ENCODE peak calls at places on chromosomes 13 and 19, in seven cellular contexts. One of them, this sample, is unnamed.

GRCh38 chr13:34044041-34044440 is 226.1 kb downstream of the RFC3 start:
- DNase-seq in HL-60: no peak
- DNase-seq in HCT116: no peak
- DNase-seq in SK-N-SH: no peak
- DNase-seq in GM23338: no peak
- DNase-seq in K562: no peak
- DNase-seq in HepG2: no peak
- DNase-seq in this sample: no peak

GRCh38 chr13:29991343-29991742 is 140.9 kb upstream of the UBL3 start:
- DNase-seq in HL-60: no peak
- DNase-seq in HCT116: no peak
- DNase-seq in SK-N-SH: no peak
- DNase-seq in GM23338: no peak
- DNase-seq in K562: no peak
- DNase-seq in HepG2: no peak
- DNase-seq in this sample: no peak

GRCh38 chr13:66886248-66886647 is 343.9 kb downstream of the PCDH9 start:
- DNase-seq in HL-60: no peak
- DNase-seq in HCT116: no peak
- DNase-seq in SK-N-SH: no peak
- DNase-seq in GM23338: peak; percentile 3
- DNase-seq in K562: no peak
- DNase-seq in HepG2: no peak
- DNase-seq in this sample: no peak

GRCh38 chr13:108190897-108191296 is 24.4 kb downstream of the LIG4 start:
- DNase-seq in HL-60: no peak
- DNase-seq in HCT116: no peak
- DNase-seq in SK-N-SH: no peak
- DNase-seq in GM23338: no peak
- DNase-seq in K562: no peak
- DNase-seq in HepG2: no peak
- DNase-seq in this sample: no peak

GRCh38 chr13:20492641-20493040 is 33.0 kb downstream of the CRYL1 start:
- DNase-seq in HL-60: peak; percentile 20
- DNase-seq in HCT116: peak; percentile 27
- DNase-seq in SK-N-SH: no peak
- DNase-seq in GM23338: peak; percentile 62
- DNase-seq in K562: peak; percentile 35
- DNase-seq in HepG2: peak; percentile 46
- DNase-seq in this sample: no peak

GRCh38 chr19:1057185-1057857 is 9.6 kb upstream of the ARHGAP45 start:
- DNase-seq in HL-60: peak; percentile 46
- DNase-seq in HCT116: no peak
- DNase-seq in SK-N-SH: no peak
- DNase-seq in GM23338: peak; percentile 83
- DNase-seq in K562: no peak
- DNase-seq in HepG2: no peak
- DNase-seq in this sample: no peak

GRCh38 chr13:23608704-23609413 is 38.6 kb downstream of the TNFRSF19 start:
- DNase-seq in HL-60: no peak
- DNase-seq in HCT116: no peak
- DNase-seq in SK-N-SH: peak; percentile 75
- DNase-seq in GM23338: no peak
- DNase-seq in K562: no peak
- DNase-seq in HepG2: peak; percentile 32
- DNase-seq in this sample: no peak

GRCh38 chr19:56874530-56874929 is 34.0 kb upstream of the PEG3 start:
- DNase-seq in HL-60: no peak
- DNase-seq in HCT116: no peak
- DNase-seq in SK-N-SH: no peak
- DNase-seq in GM23338: no peak
- DNase-seq in K562: no peak
- DNase-seq in HepG2: no peak
- DNase-seq in this sample: no peak

GRCh38 chr13:57123660-57124059 is 17.1 kb upstream of the PRR20A start:
- DNase-seq in HL-60: no peak
- DNase-seq in HCT116: no peak
- DNase-seq in SK-N-SH: no peak
- DNase-seq in GM23338: no peak
- DNase-seq in K562: no peak
- DNase-seq in HepG2: no peak
- DNase-seq in this sample: no peak

GRCh38 chr13:27035892-27036235 is 135.7 kb downstream of the USP12 start:
- DNase-seq in HL-60: no peak
- DNase-seq in HCT116: peak; percentile 31
- DNase-seq in SK-N-SH: no peak
- DNase-seq in GM23338: no peak
- DNase-seq in K562: no peak
- DNase-seq in HepG2: no peak
- DNase-seq in this sample: no peak

GRCh38 chr13:95463516-95463915 is 89.0 kb upstream of the CLDN10 start:
- DNase-seq in HL-60: no peak
- DNase-seq in HCT116: no peak
- DNase-seq in SK-N-SH: no peak
- DNase-seq in GM23338: no peak
- DNase-seq in K562: no peak
- DNase-seq in HepG2: no peak
- DNase-seq in this sample: no peak

GRCh38 chr19:33789344-33789743 is 7.3 kb upstream of the KCTD15 start:
- DNase-seq in HL-60: no peak
- DNase-seq in HCT116: no peak
- DNase-seq in SK-N-SH: no peak
- DNase-seq in GM23338: no peak
- DNase-seq in K562: no peak
- DNase-seq in HepG2: no peak
- DNase-seq in this sample: no peak

GRCh38 chr13:84339456-84339855 is 457.2 kb upstream of the SLITRK1 start:
- DNase-seq in HL-60: no peak
- DNase-seq in HCT116: no peak
- DNase-seq in SK-N-SH: no peak
- DNase-seq in GM23338: no peak
- DNase-seq in K562: no peak
- DNase-seq in HepG2: no peak
- DNase-seq in this sample: no peak

GRCh38 chr13:40640845-40641458 is 25.5 kb downstream of the FOXO1 start:
- DNase-seq in HL-60: peak; percentile 12
- DNase-seq in HCT116: no peak
- DNase-seq in SK-N-SH: no peak
- DNase-seq in GM23338: no peak
- DNase-seq in K562: no peak
- DNase-seq in HepG2: no peak
- DNase-seq in this sample: no peak

GRCh38 chr13:63117710-63118109 is 1702.1 kb upstream of the PCDH20 start:
- DNase-seq in HL-60: no peak
- DNase-seq in HCT116: no peak
- DNase-seq in SK-N-SH: no peak
- DNase-seq in GM23338: no peak
- DNase-seq in K562: no peak
- DNase-seq in HepG2: no peak
- DNase-seq in this sample: no peak

GRCh38 chr13:45468676-45469075 is 3.9 kb downstream of the COG3 start:
- DNase-seq in HL-60: no peak
- DNase-seq in HCT116: no peak
- DNase-seq in SK-N-SH: peak; percentile 9
- DNase-seq in GM23338: peak; percentile 11
- DNase-seq in K562: no peak
- DNase-seq in HepG2: no peak
- DNase-seq in this sample: no peak

GRCh38 chr13:80166352-80166751 is 174.6 kb downstream of the SPRY2 start:
- DNase-seq in HL-60: no peak
- DNase-seq in HCT116: no peak
- DNase-seq in SK-N-SH: no peak
- DNase-seq in GM23338: no peak
- DNase-seq in K562: no peak
- DNase-seq in HepG2: no peak
- DNase-seq in this sample: no peak

GRCh38 chr13:20590568-20590967 is 23.6 kb downstream of the IFT88 start:
- DNase-seq in HL-60: no peak
- DNase-seq in HCT116: no peak
- DNase-seq in SK-N-SH: no peak
- DNase-seq in GM23338: no peak
- DNase-seq in K562: no peak
- DNase-seq in HepG2: no peak
- DNase-seq in this sample: no peak

GRCh38 chr13:102645701-102646100 is 48.9 kb downstream of the TPP2 start:
- DNase-seq in HL-60: no peak
- DNase-seq in HCT116: no peak
- DNase-seq in SK-N-SH: no peak
- DNase-seq in GM23338: no peak
- DNase-seq in K562: no peak
- DNase-seq in HepG2: no peak
- DNase-seq in this sample: no peak

GRCh38 chr19:33080761-33081681 is at the start of gene GPATCH1:
- DNase-seq in HL-60: peak; percentile 85
- DNase-seq in HCT116: peak; percentile 71
- DNase-seq in SK-N-SH: peak; percentile 96
- DNase-seq in GM23338: peak; percentile 97
- DNase-seq in K562: peak; percentile 91
- DNase-seq in HepG2: peak; percentile 73
- DNase-seq in this sample: no peak

GRCh38 chr13:102800145-102801041 is 1.5 kb downstream of the BIVM start:
- DNase-seq in HL-60: peak; percentile 90
- DNase-seq in HCT116: peak; percentile 34
- DNase-seq in SK-N-SH: peak; percentile 95
- DNase-seq in GM23338: peak; percentile 85
- DNase-seq in K562: peak; percentile 83
- DNase-seq in HepG2: peak; percentile 66
- DNase-seq in this sample: peak; percentile 10

GRCh38 chr13:86563308-86563707 is 764.1 kb upstream of the SLITRK6 start:
- DNase-seq in HL-60: no peak
- DNase-seq in HCT116: no peak
- DNase-seq in SK-N-SH: no peak
- DNase-seq in GM23338: no peak
- DNase-seq in K562: no peak
- DNase-seq in HepG2: no peak
- DNase-seq in this sample: no peak

GRCh38 chr19:49107625-49108459 is 6.3 kb upstream of the LIN7B start:
- DNase-seq in HL-60: no peak
- DNase-seq in HCT116: no peak
- DNase-seq in SK-N-SH: no peak
- DNase-seq in GM23338: no peak
- DNase-seq in K562: no peak
- DNase-seq in HepG2: no peak
- DNase-seq in this sample: no peak
- TF ChIP-seq POLR2AphosphoS5 in HL-60: no peak
- TF ChIP-seq POLR2AphosphoS5 in HCT116: no peak
- TF ChIP-seq POLR2AphosphoS5 in SK-N-SH: no peak
- TF ChIP-seq POLR2AphosphoS5 in GM23338: no peak
- TF ChIP-seq POLR2AphosphoS5 in K562: peak; percentile 18
- TF ChIP-seq POLR2AphosphoS5 in HepG2: no peak
- TF ChIP-seq POLR2AphosphoS5 in this sample: no peak

DNA sequence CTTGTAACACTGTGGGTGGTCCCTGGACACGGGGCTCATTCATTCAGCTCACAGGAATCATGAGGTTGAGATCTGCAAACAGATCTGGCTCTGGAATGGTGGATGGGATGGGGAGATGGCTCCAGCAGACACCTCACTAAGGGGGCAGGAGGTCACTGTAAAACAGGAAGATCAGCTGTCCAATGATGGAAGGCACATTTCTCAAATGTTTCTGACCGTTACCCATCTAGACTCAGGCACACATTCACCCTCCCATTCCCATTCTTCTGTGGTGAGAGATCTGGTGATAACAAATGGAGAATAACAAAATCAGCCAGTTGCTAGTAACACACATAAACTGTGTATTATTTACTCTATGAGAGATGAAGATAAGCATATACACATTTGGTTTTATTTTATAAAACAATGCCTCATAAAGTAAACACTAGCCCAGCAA is 236.0 kb downstream of the TSHZ3 start:
- DNase-seq in HL-60: no peak
- DNase-seq in HCT116: no peak
- DNase-seq in SK-N-SH: no peak
- DNase-seq in GM23338: no peak
- DNase-seq in K562: no peak
- DNase-seq in HepG2: no peak
- DNase-seq in this sample: peak; percentile 61
- TF ChIP-seq REST in HL-60: no peak
- TF ChIP-seq REST in HCT116: no peak
- TF ChIP-seq REST in SK-N-SH: no peak
- TF ChIP-seq REST in GM23338: no peak
- TF ChIP-seq REST in K562: no peak
- TF ChIP-seq REST in HepG2: no peak
- TF ChIP-seq REST in this sample: no peak

DNA sequence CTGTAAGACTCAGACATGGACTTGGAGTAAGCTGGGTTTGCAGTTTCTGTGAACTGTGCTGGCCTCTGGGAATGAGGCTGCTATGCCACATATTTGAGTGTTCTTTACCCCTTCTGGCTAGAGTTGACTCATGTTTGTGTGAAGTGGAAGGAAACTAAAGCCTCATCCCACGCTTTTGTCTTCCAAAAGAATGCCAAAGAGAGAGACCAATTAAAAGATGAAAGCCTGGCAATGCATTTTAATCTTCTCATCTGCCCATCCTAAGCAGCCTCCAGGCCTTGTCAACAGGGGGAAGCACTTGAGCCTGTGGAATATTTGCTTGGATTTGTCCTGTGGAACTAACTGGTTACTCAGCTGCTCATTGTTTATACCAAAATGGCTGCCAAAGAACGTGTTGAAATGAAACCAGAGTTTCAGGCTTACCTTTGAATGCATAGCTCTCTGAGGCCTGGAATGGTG is 49.1 kb downstream of the LMO7 start:
- DNase-seq in HL-60: no peak
- DNase-seq in HCT116: no peak
- DNase-seq in SK-N-SH: no peak
- DNase-seq in GM23338: peak; percentile 57
- DNase-seq in K562: no peak
- DNase-seq in HepG2: peak; percentile 42
- DNase-seq in this sample: no peak
- TF ChIP-seq CTCF in HL-60: no peak
- TF ChIP-seq CTCF in HCT116: peak; percentile 22
- TF ChIP-seq CTCF in SK-N-SH: peak; percentile 42
- TF ChIP-seq CTCF in GM23338: peak; percentile 40
- TF ChIP-seq CTCF in K562: no peak
- TF ChIP-seq CTCF in HepG2: no peak
- TF ChIP-seq CTCF in this sample: no peak

DNA sequence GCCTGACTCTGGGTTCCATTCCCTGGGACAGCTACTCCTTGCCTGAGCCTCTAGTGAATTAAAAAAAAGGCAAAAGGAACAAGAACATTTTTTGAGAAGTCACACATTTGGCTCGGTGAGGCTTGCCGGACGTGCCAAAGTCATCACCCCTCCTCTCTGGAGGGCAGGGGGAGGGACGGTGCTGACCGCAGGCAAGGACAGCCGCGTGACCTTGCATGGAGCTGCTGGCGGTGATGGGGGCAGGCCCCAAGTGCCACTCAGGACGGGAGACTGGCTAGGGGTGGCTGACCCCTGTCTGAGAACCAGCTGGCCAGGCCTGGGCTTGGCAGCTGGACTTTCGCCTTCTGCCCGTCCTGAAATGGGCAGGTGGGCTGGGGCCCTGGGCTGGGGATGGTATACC is 26.4 kb downstream of the MAP2K2 start:
- DNase-seq in HL-60: no peak
- DNase-seq in HCT116: no peak
- DNase-seq in SK-N-SH: no peak
- DNase-seq in GM23338: no peak
- DNase-seq in K562: no peak
- DNase-seq in HepG2: no peak
- DNase-seq in this sample: no peak
- TF ChIP-seq POLR2AphosphoS5 in HL-60: no peak
- TF ChIP-seq POLR2AphosphoS5 in HCT116: no peak
- TF ChIP-seq POLR2AphosphoS5 in SK-N-SH: no peak
- TF ChIP-seq POLR2AphosphoS5 in GM23338: no peak
- TF ChIP-seq POLR2AphosphoS5 in K562: no peak
- TF ChIP-seq POLR2AphosphoS5 in HepG2: no peak
- TF ChIP-seq POLR2AphosphoS5 in this sample: no peak